ENCODE peak calls at places on chromosomes 1 and 21, in nine cellular contexts. One of them, this sample, is unnamed.

GRCh38 chr1:95301614-95302013 is 67.6 kb downstream of the RWDD3 start:
- DNase-seq in CD4-positive, CD25-positive, alpha-beta regulatory T cell: no peak
- DNase-seq in neuronal stem cell: no peak
- DNase-seq in thoracic aorta: no peak
- DNase-seq in pancreas: no peak
- DNase-seq in aorta: no peak
- DNase-seq in tibial nerve: no peak
- DNase-seq in H9: no peak
- DNase-seq in uterus: no peak
- DNase-seq in this sample: no peak

GRCh38 chr1:6386371-6386949 is 7.1 kb downstream of the ACOT7 start:
- DNase-seq in uterus: no peak
- DNase-seq in H9: no peak
- DNase-seq in neuronal stem cell: no peak
- DNase-seq in thoracic aorta: no peak
- DNase-seq in aorta: no peak
- DNase-seq in CD4-positive, CD25-positive, alpha-beta regulatory T cell: no peak
- DNase-seq in pancreas: no peak
- DNase-seq in tibial nerve: no peak
- DNase-seq in this sample: no peak

GRCh38 chr1:60832372-60832771 is 250.0 kb upstream of the NFIA start:
- DNase-seq in neuronal stem cell: no peak
- DNase-seq in tibial nerve: no peak
- DNase-seq in aorta: no peak
- DNase-seq in H9: no peak
- DNase-seq in thoracic aorta: no peak
- DNase-seq in uterus: no peak
- DNase-seq in pancreas: no peak
- DNase-seq in CD4-positive, CD25-positive, alpha-beta regulatory T cell: no peak
- DNase-seq in this sample: no peak

GRCh38 chr1:178633068-178633467 is 92.0 kb upstream of the RALGPS2 start:
- DNase-seq in uterus: no peak
- DNase-seq in CD4-positive, CD25-positive, alpha-beta regulatory T cell: no peak
- DNase-seq in tibial nerve: no peak
- DNase-seq in aorta: no peak
- DNase-seq in neuronal stem cell: no peak
- DNase-seq in pancreas: no peak
- DNase-seq in thoracic aorta: no peak
- DNase-seq in H9: no peak
- DNase-seq in this sample: no peak

GRCh38 chr1:203807211-203807610 is 11.8 kb downstream of the ZBED6 start:
- DNase-seq in CD4-positive, CD25-positive, alpha-beta regulatory T cell: no peak
- DNase-seq in pancreas: no peak
- DNase-seq in neuronal stem cell: no peak
- DNase-seq in aorta: no peak
- DNase-seq in H9: no peak
- DNase-seq in thoracic aorta: no peak
- DNase-seq in uterus: no peak
- DNase-seq in tibial nerve: no peak
- DNase-seq in this sample: no peak

GRCh38 chr21:30408782-30409494 is 13.1 kb downstream of the KRTAP13-1 start:
- DNase-seq in pancreas: peak; percentile 90
- DNase-seq in CD4-positive, CD25-positive, alpha-beta regulatory T cell: no peak
- DNase-seq in H9: peak; percentile 98
- DNase-seq in uterus: no peak
- DNase-seq in aorta: no peak
- DNase-seq in thoracic aorta: no peak
- DNase-seq in tibial nerve: no peak
- DNase-seq in neuronal stem cell: peak; percentile 3
- DNase-seq in this sample: no peak

GRCh38 chr1:21623411-21623961 is 45.7 kb downstream of the RAP1GAP start:
- DNase-seq in uterus: no peak
- DNase-seq in pancreas: peak; percentile 97
- DNase-seq in CD4-positive, CD25-positive, alpha-beta regulatory T cell: no peak
- DNase-seq in neuronal stem cell: no peak
- DNase-seq in thoracic aorta: no peak
- DNase-seq in H9: no peak
- DNase-seq in tibial nerve: no peak
- DNase-seq in aorta: no peak
- DNase-seq in this sample: no peak

GRCh38 chr1:230982698-230983097 is 3.8 kb downstream of the ARV1 start:
- DNase-seq in H9: no peak
- DNase-seq in tibial nerve: no peak
- DNase-seq in thoracic aorta: no peak
- DNase-seq in pancreas: no peak
- DNase-seq in aorta: no peak
- DNase-seq in neuronal stem cell: no peak
- DNase-seq in CD4-positive, CD25-positive, alpha-beta regulatory T cell: no peak
- DNase-seq in uterus: no peak
- DNase-seq in this sample: no peak

GRCh38 chr1:218439541-218440295 is 94.6 kb downstream of the TGFB2 start:
- DNase-seq in tibial nerve: no peak
- DNase-seq in CD4-positive, CD25-positive, alpha-beta regulatory T cell: no peak
- DNase-seq in thoracic aorta: no peak
- DNase-seq in neuronal stem cell: no peak
- DNase-seq in H9: peak; percentile 39
- DNase-seq in aorta: peak; percentile 63
- DNase-seq in pancreas: no peak
- DNase-seq in uterus: no peak
- DNase-seq in this sample: peak; percentile 45

GRCh38 chr1:19664453-19665043 is at the start of gene HTR6:
- DNase-seq in uterus: no peak
- DNase-seq in tibial nerve: no peak
- DNase-seq in pancreas: no peak
- DNase-seq in thoracic aorta: no peak
- DNase-seq in H9: no peak
- DNase-seq in aorta: no peak
- DNase-seq in CD4-positive, CD25-positive, alpha-beta regulatory T cell: no peak
- DNase-seq in neuronal stem cell: no peak
- DNase-seq in this sample: no peak

GRCh38 chr1:157092831-157093230 is 6.8 kb downstream of the ETV3L start:
- DNase-seq in thoracic aorta: no peak
- DNase-seq in CD4-positive, CD25-positive, alpha-beta regulatory T cell: no peak
- DNase-seq in neuronal stem cell: no peak
- DNase-seq in tibial nerve: no peak
- DNase-seq in uterus: peak; percentile 55
- DNase-seq in pancreas: no peak
- DNase-seq in H9: peak; percentile 33
- DNase-seq in aorta: peak; percentile 57
- DNase-seq in this sample: peak; percentile 64

GRCh38 chr21:41370840-41371697 is 9.2 kb downstream of the MX2 start:
- DNase-seq in thoracic aorta: no peak
- DNase-seq in pancreas: no peak
- DNase-seq in tibial nerve: no peak
- DNase-seq in CD4-positive, CD25-positive, alpha-beta regulatory T cell: no peak
- DNase-seq in neuronal stem cell: no peak
- DNase-seq in H9: no peak
- DNase-seq in aorta: no peak
- DNase-seq in uterus: peak; percentile 8
- DNase-seq in this sample: no peak

GRCh38 chr1:28126212-28126611 is 37.8 kb upstream of the EYA3 start:
- DNase-seq in neuronal stem cell: no peak
- DNase-seq in uterus: no peak
- DNase-seq in CD4-positive, CD25-positive, alpha-beta regulatory T cell: no peak
- DNase-seq in tibial nerve: no peak
- DNase-seq in pancreas: no peak
- DNase-seq in aorta: no peak
- DNase-seq in thoracic aorta: no peak
- DNase-seq in H9: no peak
- DNase-seq in this sample: no peak

GRCh38 chr1:22239378-22239777 is 96.5 kb upstream of the WNT4 start:
- DNase-seq in thoracic aorta: no peak
- DNase-seq in neuronal stem cell: no peak
- DNase-seq in tibial nerve: no peak
- DNase-seq in CD4-positive, CD25-positive, alpha-beta regulatory T cell: no peak
- DNase-seq in pancreas: no peak
- DNase-seq in uterus: no peak
- DNase-seq in aorta: no peak
- DNase-seq in H9: no peak
- DNase-seq in this sample: no peak

GRCh38 chr21:40925481-40925880 is 78.5 kb upstream of the DSCAM start:
- DNase-seq in thoracic aorta: no peak
- DNase-seq in H9: no peak
- DNase-seq in uterus: no peak
- DNase-seq in neuronal stem cell: no peak
- DNase-seq in tibial nerve: no peak
- DNase-seq in CD4-positive, CD25-positive, alpha-beta regulatory T cell: no peak
- DNase-seq in aorta: no peak
- DNase-seq in pancreas: no peak
- DNase-seq in this sample: no peak

GRCh38 chr21:41170442-41170841 is 2.5 kb downstream of the BACE2 start:
- DNase-seq in pancreas: peak; percentile 45
- DNase-seq in H9: peak; percentile 72
- DNase-seq in tibial nerve: peak; percentile 18
- DNase-seq in CD4-positive, CD25-positive, alpha-beta regulatory T cell: no peak
- DNase-seq in neuronal stem cell: peak; percentile 23
- DNase-seq in aorta: no peak
- DNase-seq in thoracic aorta: no peak
- DNase-seq in uterus: peak; percentile 32
- DNase-seq in this sample: no peak

GRCh38 chr1:61227857-61228557 is 145.6 kb downstream of the NFIA start:
- DNase-seq in tibial nerve: no peak
- DNase-seq in aorta: no peak
- DNase-seq in neuronal stem cell: no peak
- DNase-seq in CD4-positive, CD25-positive, alpha-beta regulatory T cell: no peak
- DNase-seq in uterus: no peak
- DNase-seq in thoracic aorta: no peak
- DNase-seq in pancreas: no peak
- DNase-seq in H9: no peak
- DNase-seq in this sample: no peak

DNA sequence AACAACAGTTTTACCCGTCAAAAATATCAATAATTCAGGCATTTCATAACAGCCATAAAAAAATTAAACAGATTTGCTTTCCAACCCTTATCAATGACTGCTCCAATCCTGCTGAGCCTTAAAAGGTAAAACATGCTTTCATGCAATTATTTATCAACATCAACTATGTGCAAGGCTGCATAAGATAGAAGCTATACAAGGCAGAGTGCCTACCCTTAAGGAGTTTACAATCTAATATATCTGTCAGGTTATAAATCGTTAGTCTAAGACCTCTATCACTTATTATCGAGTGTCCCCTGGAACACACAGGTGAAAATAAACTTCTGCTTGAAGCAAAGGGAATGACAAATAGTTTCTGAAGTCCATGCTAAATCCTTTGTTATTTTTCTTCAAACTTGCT is 1.8 kb downstream of the ERRFI1 start:
- DNase-seq in tibial nerve: no peak
- DNase-seq in thoracic aorta: no peak
- DNase-seq in aorta: no peak
- DNase-seq in neuronal stem cell: no peak
- DNase-seq in uterus: no peak
- DNase-seq in CD4-positive, CD25-positive, alpha-beta regulatory T cell: no peak
- DNase-seq in H9: no peak
- DNase-seq in pancreas: no peak
- DNase-seq in this sample: no peak
- H3K4me1 ChIP-seq in tibial nerve: peaks cover 74% of the 10 kb centered on the region
- H3K4me1 ChIP-seq in thoracic aorta: peaks cover 19% of the 10 kb centered on the region
- H3K4me1 ChIP-seq in aorta: peaks cover 2% of the 10 kb centered on the region
- H3K4me1 ChIP-seq in neuronal stem cell: peaks cover 27% of the 10 kb centered on the region
- H3K4me1 ChIP-seq in uterus: no peaks in the 10 kb centered on the region
- H3K4me1 ChIP-seq in CD4-positive, CD25-positive, alpha-beta regulatory T cell: peaks cover 19% of the 10 kb centered on the region
- H3K4me1 ChIP-seq in H9: peaks cover 5% of the 10 kb centered on the region
- H3K4me1 ChIP-seq in pancreas: peaks cover 50% of the 10 kb centered on the region
- H3K4me1 ChIP-seq in this sample: peaks cover 46% of the 10 kb centered on the region

DNA sequence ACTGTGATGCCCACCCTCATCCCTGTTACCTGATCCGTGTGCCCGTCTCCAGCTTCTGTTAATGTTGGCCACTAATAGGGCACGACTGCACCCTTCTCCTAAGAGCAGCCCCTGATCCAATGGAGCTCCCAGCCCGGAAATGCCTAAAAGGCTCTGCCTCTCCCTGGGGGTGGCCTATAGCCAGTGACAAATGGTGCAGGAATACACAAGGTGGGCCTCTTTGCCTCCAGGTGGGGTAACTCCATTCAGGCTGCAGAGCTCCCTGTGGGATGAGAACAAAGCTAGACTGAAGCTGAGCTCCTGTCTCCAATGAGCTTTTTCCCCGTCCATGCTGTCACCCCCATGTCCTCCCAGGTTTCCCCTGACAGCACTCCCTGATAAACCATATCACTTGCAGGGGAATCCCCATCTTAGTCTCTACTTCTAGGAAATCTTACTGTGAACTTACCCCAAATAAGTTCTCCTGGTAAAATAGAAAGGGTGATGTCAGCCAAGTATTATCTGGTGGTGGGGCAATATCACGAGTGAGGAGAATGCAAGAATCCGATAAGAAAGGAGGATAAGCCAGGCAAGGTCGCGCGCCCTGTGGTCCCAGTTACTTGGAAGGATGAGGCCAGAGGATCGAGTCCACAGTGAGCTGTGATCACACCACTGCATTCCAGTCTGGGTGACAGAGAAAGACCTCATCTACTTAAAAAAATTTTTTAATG is 18.6 kb downstream of the S100A7A start:
- DNase-seq in tibial nerve: no peak
- DNase-seq in pancreas: no peak
- DNase-seq in thoracic aorta: no peak
- DNase-seq in H9: no peak
- DNase-seq in neuronal stem cell: no peak
- DNase-seq in uterus: no peak
- DNase-seq in CD4-positive, CD25-positive, alpha-beta regulatory T cell: no peak
- DNase-seq in aorta: no peak
- DNase-seq in this sample: no peak
- H3K27me3 ChIP-seq in tibial nerve: no peaks in the 10 kb centered on the region
- H3K27me3 ChIP-seq in pancreas: no peaks in the 10 kb centered on the region
- H3K27me3 ChIP-seq in thoracic aorta: no peaks in the 10 kb centered on the region
- H3K27me3 ChIP-seq in H9: no peaks in the 10 kb centered on the region
- H3K27me3 ChIP-seq in neuronal stem cell: no peaks in the 10 kb centered on the region
- H3K27me3 ChIP-seq in uterus: no peaks in the 10 kb centered on the region
- H3K27me3 ChIP-seq in CD4-positive, CD25-positive, alpha-beta regulatory T cell: peaks cover 4% of the 10 kb centered on the region
- H3K27me3 ChIP-seq in aorta: no peaks in the 10 kb centered on the region
- H3K27me3 ChIP-seq in this sample: no peaks in the 10 kb centered on the region

GRCh38 chr1:192766876-192767275 is 42.0 kb upstream of the RGS2 start:
- DNase-seq in tibial nerve: no peak
- DNase-seq in CD4-positive, CD25-positive, alpha-beta regulatory T cell: no peak
- DNase-seq in H9: peak; percentile 38
- DNase-seq in thoracic aorta: no peak
- DNase-seq in neuronal stem cell: no peak
- DNase-seq in uterus: no peak
- DNase-seq in pancreas: no peak
- DNase-seq in aorta: no peak
- DNase-seq in this sample: no peak
- H3K27ac ChIP-seq in tibial nerve: no peak overlapping the region
- H3K27ac ChIP-seq in CD4-positive, CD25-positive, alpha-beta regulatory T cell: no peak overlapping the region
- H3K27ac ChIP-seq in H9: no peak overlapping the region
- H3K27ac ChIP-seq in thoracic aorta: no peak overlapping the region
- H3K27ac ChIP-seq in neuronal stem cell: no peak overlapping the region
- H3K27ac ChIP-seq in uterus: no peak overlapping the region
- H3K27ac ChIP-seq in pancreas: no peak overlapping the region
- H3K27ac ChIP-seq in aorta: no peak overlapping the region
- H3K27ac ChIP-seq in this sample: no peak overlapping the region

DNA sequence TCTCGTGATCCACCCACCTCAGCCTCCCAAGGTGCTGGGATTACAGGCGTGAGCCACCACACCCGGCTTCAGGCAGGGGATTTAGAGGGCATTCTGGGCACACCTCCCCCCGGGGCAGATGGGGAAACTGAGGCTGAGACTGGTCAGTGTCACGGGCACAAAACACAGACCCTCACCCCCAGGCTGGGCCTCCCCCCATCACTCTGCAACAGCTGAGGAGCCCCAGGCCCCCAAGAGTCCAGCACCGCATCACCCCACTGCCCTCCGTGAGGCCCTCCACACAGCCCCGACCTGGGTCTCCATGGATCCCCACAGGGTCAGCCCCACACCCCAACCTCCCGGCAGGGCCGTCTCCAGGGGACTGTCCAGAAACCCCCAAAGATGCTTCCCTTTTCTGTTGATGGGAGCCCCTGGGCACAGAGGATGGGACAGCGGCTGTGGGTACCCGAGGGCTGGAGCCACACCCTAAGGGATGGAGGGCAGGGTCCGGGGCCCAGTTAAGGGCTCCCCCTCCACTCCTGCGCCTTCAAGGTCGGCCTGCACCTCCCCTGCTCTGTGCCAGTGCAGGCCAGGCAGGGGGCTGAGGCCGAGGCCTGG is 11.0 kb downstream of the TNFRSF14 start:
- DNase-seq in pancreas: peak; percentile 11
- DNase-seq in H9: no peak
- DNase-seq in aorta: no peak
- DNase-seq in uterus: no peak
- DNase-seq in tibial nerve: no peak
- DNase-seq in thoracic aorta: no peak
- DNase-seq in CD4-positive, CD25-positive, alpha-beta regulatory T cell: no peak
- DNase-seq in neuronal stem cell: no peak
- DNase-seq in this sample: no peak
- H3K4me1 ChIP-seq in pancreas: no peaks in the 10 kb centered on the region
- H3K4me1 ChIP-seq in H9: no peaks in the 10 kb centered on the region
- H3K4me1 ChIP-seq in aorta: no peaks in the 10 kb centered on the region
- H3K4me1 ChIP-seq in uterus: no peaks in the 10 kb centered on the region
- H3K4me1 ChIP-seq in tibial nerve: no peaks in the 10 kb centered on the region
- H3K4me1 ChIP-seq in thoracic aorta: no peaks in the 10 kb centered on the region
- H3K4me1 ChIP-seq in CD4-positive, CD25-positive, alpha-beta regulatory T cell: no peaks in the 10 kb centered on the region
- H3K4me1 ChIP-seq in neuronal stem cell: peaks cover 2% of the 10 kb centered on the region
- H3K4me1 ChIP-seq in this sample: no peaks in the 10 kb centered on the region